ENCODE peak calls at places on chromosomes 2 and 18, in six cellular contexts. L is A549; M is activated T-cell treated with anti-CD3 and anti-CD28 coated beads for 1 hour; K is stimulated activated CD8-positive, alpha-beta memory T cell treated with anti-CD3 and anti-CD28 coated beads, Interleukin-4, amount 100 ng/mL, for 4 hours; G is NCI-H2081; V is glutamatergic neuron. A is an unnamed sample.

GRCh38 chr18:34957864-34958259 is 83.4 kb upstream of the MAPRE2 start:
- DNase-seq in L (no peak), M (no peak), K (no peak), G (no peak), V (no peak), A (no peak)

GRCh38 chr2:11248-11941 is 34.9 kb downstream of the FAM110C start:
- DNase-seq in L (peak; percentile 92), M (peak; percentile 36), K (no peak), G (no peak), V (peak; percentile 89), A (no peak)

GRCh38 chr2:197215988-197216979 is 94.3 kb downstream of the ANKRD44 start:
- DNase-seq in L (no peak), M (no peak), K (no peak), G (no peak), V (no peak), A (no peak)

GRCh38 chr18:49728542-49728941 is 84.8 kb downstream of the ACAA2 start:
- DNase-seq in L (peak; percentile 35), M (no peak), K (no peak), G (peak; percentile 13), V (peak; percentile 58), A (no peak)

GRCh38 chr2:236982693-236983092 is 103.0 kb upstream of the COPS8 start:
- DNase-seq in L (no peak), M (no peak), K (no peak), G (no peak), V (no peak), A (no peak)

GRCh38 chr18:56975276-56975675 is 171.6 kb upstream of the BOD1L2 start:
- DNase-seq in L (no peak), M (no peak), K (no peak), G (no peak), V (no peak), A (no peak)

GRCh38 chr2:26399781-26400376 is 1.8 kb upstream of the DRC1 start:
- DNase-seq in L (no peak), M (no peak), K (no peak), G (peak; percentile 70), V (no peak), A (no peak)

GRCh38 chr2:151619337-151619989 is 114.8 kb downstream of the NEB start:
- DNase-seq in L (peak; percentile 68), M (no peak), K (no peak), G (no peak), V (no peak), A (no peak)

GRCh38 chr2:50863856-50864255 is 168.1 kb downstream of the NRXN1 start:
- DNase-seq in L (no peak), M (no peak), K (no peak), G (peak; percentile 14), V (no peak), A (no peak)

GRCh38 chr2:133266075-133266925 is 302.0 kb downstream of the NCKAP5 start:
- DNase-seq in L (peak; percentile 64), M (no peak), K (no peak), G (no peak), V (peak; percentile 42), A (no peak)

A was measured in ureter.